ENCODE peak calls at places on chromosomes 1 and 21, in seven cellular contexts. One of them, this sample, is unnamed.

GRCh38 chr1:92411511-92411910 is 75.2 kb downstream of the GFI1 start:
- DNase-seq in GOT3: no peak
- DNase-seq in HuH-7.5: no peak
- DNase-seq in caudate nucleus: no peak
- DNase-seq in IMR-90: peak
- DNase-seq in HS-5: peak
- DNase-seq in activated T-cell treated with anti-CD3 and anti-CD28 coated beads for 1 hour: no peak
- DNase-seq in this sample: peak

GRCh38 chr1:104706631-104707147 is 957.0 kb downstream of the AMY1C start:
- DNase-seq in activated T-cell treated with anti-CD3 and anti-CD28 coated beads for 1 hour: no peak
- DNase-seq in caudate nucleus: no peak
- DNase-seq in HS-5: no peak
- DNase-seq in HuH-7.5: no peak
- DNase-seq in GOT3: no peak
- DNase-seq in IMR-90: no peak
- DNase-seq in this sample: no peak

GRCh38 chr1:92538413-92539061 is 51.8 kb upstream of the GFI1 start:
- DNase-seq in GOT3: no peak
- DNase-seq in IMR-90: peak
- DNase-seq in caudate nucleus: no peak
- DNase-seq in HuH-7.5: no peak
- DNase-seq in HS-5: no peak
- DNase-seq in activated T-cell treated with anti-CD3 and anti-CD28 coated beads for 1 hour: no peak
- DNase-seq in this sample: no peak

GRCh38 chr1:11882814-11883538 is 24.2 kb upstream of the NPPB start:
- DNase-seq in activated T-cell treated with anti-CD3 and anti-CD28 coated beads for 1 hour: no peak
- DNase-seq in IMR-90: no peak
- DNase-seq in HuH-7.5: peak
- DNase-seq in HS-5: no peak
- DNase-seq in caudate nucleus: no peak
- DNase-seq in GOT3: no peak
- DNase-seq in this sample: no peak

GRCh38 chr21:16424331-16424749 is 694.6 kb downstream of the USP25 start:
- DNase-seq in HuH-7.5: no peak
- DNase-seq in GOT3: no peak
- DNase-seq in IMR-90: no peak
- DNase-seq in HS-5: no peak
- DNase-seq in activated T-cell treated with anti-CD3 and anti-CD28 coated beads for 1 hour: no peak
- DNase-seq in caudate nucleus: no peak
- DNase-seq in this sample: no peak

GRCh38 chr1:105730701-105731100 is 1325.8 kb upstream of the PRMT6 start:
- DNase-seq in HS-5: no peak
- DNase-seq in GOT3: no peak
- DNase-seq in HuH-7.5: no peak
- DNase-seq in IMR-90: no peak
- DNase-seq in activated T-cell treated with anti-CD3 and anti-CD28 coated beads for 1 hour: no peak
- DNase-seq in caudate nucleus: no peak
- DNase-seq in this sample: no peak

GRCh38 chr1:59144959-59145358 is 151.9 kb upstream of the FGGY start:
- DNase-seq in IMR-90: no peak
- DNase-seq in activated T-cell treated with anti-CD3 and anti-CD28 coated beads for 1 hour: no peak
- DNase-seq in HuH-7.5: no peak
- DNase-seq in GOT3: no peak
- DNase-seq in HS-5: no peak
- DNase-seq in caudate nucleus: no peak
- DNase-seq in this sample: no peak

GRCh38 chr1:167297222-167298214 is 76.8 kb downstream of the POU2F1 start:
- DNase-seq in caudate nucleus: no peak
- DNase-seq in IMR-90: peak
- DNase-seq in HS-5: no peak
- DNase-seq in GOT3: no peak
- DNase-seq in HuH-7.5: no peak
- DNase-seq in activated T-cell treated with anti-CD3 and anti-CD28 coated beads for 1 hour: no peak
- DNase-seq in this sample: no peak

GRCh38 chr1:86499987-86500593 is 31.4 kb downstream of the CLCA1 start:
- DNase-seq in GOT3: no peak
- DNase-seq in caudate nucleus: no peak
- DNase-seq in IMR-90: peak
- DNase-seq in HS-5: no peak
- DNase-seq in activated T-cell treated with anti-CD3 and anti-CD28 coated beads for 1 hour: no peak
- DNase-seq in HuH-7.5: no peak
- DNase-seq in this sample: no peak

GRCh38 chr1:94456736-94457135 is 38.5 kb downstream of the ABCD3 start:
- DNase-seq in GOT3: no peak
- DNase-seq in activated T-cell treated with anti-CD3 and anti-CD28 coated beads for 1 hour: no peak
- DNase-seq in HuH-7.5: no peak
- DNase-seq in IMR-90: peak
- DNase-seq in HS-5: no peak
- DNase-seq in caudate nucleus: no peak
- DNase-seq in this sample: no peak

GRCh38 chr21:15483138-15483780 is 246.5 kb upstream of the USP25 start:
- DNase-seq in HS-5: peak
- DNase-seq in HuH-7.5: peak
- DNase-seq in IMR-90: peak
- DNase-seq in activated T-cell treated with anti-CD3 and anti-CD28 coated beads for 1 hour: peak
- DNase-seq in GOT3: peak
- DNase-seq in caudate nucleus: peak
- DNase-seq in this sample: peak

GRCh38 chr1:97190326-97190725 is 468.7 kb downstream of the PTBP2 start:
- DNase-seq in GOT3: no peak
- DNase-seq in activated T-cell treated with anti-CD3 and anti-CD28 coated beads for 1 hour: no peak
- DNase-seq in caudate nucleus: no peak
- DNase-seq in HuH-7.5: no peak
- DNase-seq in HS-5: no peak
- DNase-seq in IMR-90: peak
- DNase-seq in this sample: no peak

GRCh38 chr1:225921734-225922709 is 2.0 kb downstream of the PYCR2 start:
- DNase-seq in activated T-cell treated with anti-CD3 and anti-CD28 coated beads for 1 hour: no peak
- DNase-seq in caudate nucleus: no peak
- DNase-seq in GOT3: no peak
- DNase-seq in HuH-7.5: no peak
- DNase-seq in IMR-90: no peak
- DNase-seq in HS-5: no peak
- DNase-seq in this sample: no peak

GRCh38 chr1:63319069-63320023 is 3.0 kb upstream of the FOXD3 start:
- DNase-seq in GOT3: no peak
- DNase-seq in IMR-90: no peak
- DNase-seq in HS-5: no peak
- DNase-seq in caudate nucleus: no peak
- DNase-seq in HuH-7.5: peak
- DNase-seq in activated T-cell treated with anti-CD3 and anti-CD28 coated beads for 1 hour: no peak
- DNase-seq in this sample: no peak

GRCh38 chr1:216793303-216793702 is 70.1 kb upstream of the ESRRG start:
- DNase-seq in HuH-7.5: no peak
- DNase-seq in activated T-cell treated with anti-CD3 and anti-CD28 coated beads for 1 hour: no peak
- DNase-seq in GOT3: no peak
- DNase-seq in caudate nucleus: no peak
- DNase-seq in HS-5: no peak
- DNase-seq in IMR-90: no peak
- DNase-seq in this sample: no peak

GRCh38 chr1:232443372-232443771 is 186.6 kb downstream of the SIPA1L2 start:
- DNase-seq in GOT3: no peak
- DNase-seq in caudate nucleus: no peak
- DNase-seq in HS-5: no peak
- DNase-seq in HuH-7.5: no peak
- DNase-seq in activated T-cell treated with anti-CD3 and anti-CD28 coated beads for 1 hour: no peak
- DNase-seq in IMR-90: no peak
- DNase-seq in this sample: no peak

GRCh38 chr1:166843769-166844596 is 4.7 kb downstream of the POGK start:
- DNase-seq in HuH-7.5: no peak
- DNase-seq in activated T-cell treated with anti-CD3 and anti-CD28 coated beads for 1 hour: no peak
- DNase-seq in HS-5: no peak
- DNase-seq in IMR-90: peak
- DNase-seq in GOT3: no peak
- DNase-seq in caudate nucleus: no peak
- DNase-seq in this sample: no peak

GRCh38 chr1:193355654-193356053 is 169.2 kb upstream of the B3GALT2 start:
- DNase-seq in HS-5: no peak
- DNase-seq in IMR-90: no peak
- DNase-seq in GOT3: no peak
- DNase-seq in caudate nucleus: no peak
- DNase-seq in HuH-7.5: no peak
- DNase-seq in activated T-cell treated with anti-CD3 and anti-CD28 coated beads for 1 hour: no peak
- DNase-seq in this sample: no peak

GRCh38 chr1:24830680-24831272 is 85.5 kb downstream of the CLIC4 start:
- DNase-seq in GOT3: no peak
- DNase-seq in IMR-90: peak
- DNase-seq in activated T-cell treated with anti-CD3 and anti-CD28 coated beads for 1 hour: no peak
- DNase-seq in HS-5: peak
- DNase-seq in caudate nucleus: no peak
- DNase-seq in HuH-7.5: no peak
- DNase-seq in this sample: peak

GRCh38 chr1:65151641-65152040 is 3.6 kb downstream of the AK4 start:
- DNase-seq in IMR-90: no peak
- DNase-seq in activated T-cell treated with anti-CD3 and anti-CD28 coated beads for 1 hour: no peak
- DNase-seq in HuH-7.5: no peak
- DNase-seq in GOT3: no peak
- DNase-seq in caudate nucleus: no peak
- DNase-seq in HS-5: no peak
- DNase-seq in this sample: no peak

GRCh38 chr1:219189021-219189824 is 15.5 kb downstream of the LYPLAL1 start:
- DNase-seq in IMR-90: peak
- DNase-seq in HS-5: peak
- DNase-seq in activated T-cell treated with anti-CD3 and anti-CD28 coated beads for 1 hour: no peak
- DNase-seq in caudate nucleus: no peak
- DNase-seq in HuH-7.5: no peak
- DNase-seq in GOT3: no peak
- DNase-seq in this sample: no peak

GRCh38 chr1:40270152-40270834 is 12.3 kb downstream of the ZMPSTE24 start:
- DNase-seq in activated T-cell treated with anti-CD3 and anti-CD28 coated beads for 1 hour: no peak
- DNase-seq in HuH-7.5: no peak
- DNase-seq in GOT3: no peak
- DNase-seq in IMR-90: peak
- DNase-seq in caudate nucleus: no peak
- DNase-seq in HS-5: no peak
- DNase-seq in this sample: no peak

GRCh38 chr1:115275216-115275615 is 62.8 kb downstream of the NGF start:
- DNase-seq in GOT3: no peak
- DNase-seq in IMR-90: peak
- DNase-seq in caudate nucleus: no peak
- DNase-seq in HS-5: no peak
- DNase-seq in activated T-cell treated with anti-CD3 and anti-CD28 coated beads for 1 hour: no peak
- DNase-seq in HuH-7.5: no peak
- DNase-seq in this sample: peak

GRCh38 chr1:3032970-3033794 is 11.9 kb downstream of the ACTRT2 start:
- DNase-seq in IMR-90: no peak
- DNase-seq in activated T-cell treated with anti-CD3 and anti-CD28 coated beads for 1 hour: peak
- DNase-seq in GOT3: no peak
- DNase-seq in HS-5: no peak
- DNase-seq in caudate nucleus: no peak
- DNase-seq in HuH-7.5: no peak
- DNase-seq in this sample: no peak

GRCh38 chr1:148308832-148309458 is 156.9 kb upstream of the NBPF11 start:
- DNase-seq in HS-5: peak
- DNase-seq in HuH-7.5: no peak
- DNase-seq in IMR-90: no peak
- DNase-seq in caudate nucleus: no peak
- DNase-seq in activated T-cell treated with anti-CD3 and anti-CD28 coated beads for 1 hour: no peak
- DNase-seq in GOT3: no peak
- DNase-seq in this sample: no peak

GRCh38 chr1:60265560-60266535 is 192.3 kb upstream of the C1orf87 start:
- DNase-seq in GOT3: no peak
- DNase-seq in HuH-7.5: no peak
- DNase-seq in caudate nucleus: no peak
- DNase-seq in activated T-cell treated with anti-CD3 and anti-CD28 coated beads for 1 hour: no peak
- DNase-seq in IMR-90: peak
- DNase-seq in HS-5: peak
- DNase-seq in this sample: no peak

GRCh38 chr1:180040034-180040433 is 85.4 kb downstream of the CEP350 start:
- DNase-seq in HuH-7.5: no peak
- DNase-seq in HS-5: peak
- DNase-seq in activated T-cell treated with anti-CD3 and anti-CD28 coated beads for 1 hour: no peak
- DNase-seq in IMR-90: peak
- DNase-seq in caudate nucleus: no peak
- DNase-seq in GOT3: no peak
- DNase-seq in this sample: no peak

GRCh38 chr1:39671793-39672550 is at the start of gene NT5C1A:
- DNase-seq in caudate nucleus: no peak
- DNase-seq in HuH-7.5: peak
- DNase-seq in GOT3: no peak
- DNase-seq in activated T-cell treated with anti-CD3 and anti-CD28 coated beads for 1 hour: no peak
- DNase-seq in HS-5: no peak
- DNase-seq in IMR-90: no peak
- DNase-seq in this sample: peak

GRCh38 chr1:116506132-116507004 is 64.5 kb downstream of the CD58 start:
- DNase-seq in HuH-7.5: no peak
- DNase-seq in caudate nucleus: no peak
- DNase-seq in IMR-90: no peak
- DNase-seq in GOT3: no peak
- DNase-seq in HS-5: no peak
- DNase-seq in activated T-cell treated with anti-CD3 and anti-CD28 coated beads for 1 hour: no peak
- DNase-seq in this sample: no peak

GRCh38 chr21:33300701-33301631 is 23.8 kb upstream of the IFNAR1 start:
- DNase-seq in IMR-90: no peak
- DNase-seq in HS-5: no peak
- DNase-seq in caudate nucleus: no peak
- DNase-seq in GOT3: no peak
- DNase-seq in activated T-cell treated with anti-CD3 and anti-CD28 coated beads for 1 hour: no peak
- DNase-seq in HuH-7.5: no peak
- DNase-seq in this sample: no peak

GRCh38 chr1:53891678-53892077 is 2.1 kb upstream of the YIPF1 start:
- DNase-seq in activated T-cell treated with anti-CD3 and anti-CD28 coated beads for 1 hour: no peak
- DNase-seq in IMR-90: no peak
- DNase-seq in GOT3: no peak
- DNase-seq in HuH-7.5: no peak
- DNase-seq in HS-5: no peak
- DNase-seq in caudate nucleus: no peak
- DNase-seq in this sample: no peak

GRCh38 chr1:97340951-97341350 is 579.9 kb downstream of the DPYD start:
- DNase-seq in activated T-cell treated with anti-CD3 and anti-CD28 coated beads for 1 hour: no peak
- DNase-seq in IMR-90: peak
- DNase-seq in HS-5: no peak
- DNase-seq in caudate nucleus: no peak
- DNase-seq in HuH-7.5: no peak
- DNase-seq in GOT3: no peak
- DNase-seq in this sample: no peak

GRCh38 chr1:203491664-203492485 is 2.1 kb upstream of the OPTC start:
- DNase-seq in HuH-7.5: no peak
- DNase-seq in GOT3: no peak
- DNase-seq in HS-5: no peak
- DNase-seq in IMR-90: no peak
- DNase-seq in caudate nucleus: no peak
- DNase-seq in activated T-cell treated with anti-CD3 and anti-CD28 coated beads for 1 hour: no peak
- DNase-seq in this sample: no peak

GRCh38 chr1:230031131-230031530 is 35.9 kb upstream of the GALNT2 start:
- DNase-seq in caudate nucleus: no peak
- DNase-seq in activated T-cell treated with anti-CD3 and anti-CD28 coated beads for 1 hour: no peak
- DNase-seq in HS-5: peak
- DNase-seq in GOT3: no peak
- DNase-seq in IMR-90: no peak
- DNase-seq in HuH-7.5: no peak
- DNase-seq in this sample: no peak

GRCh38 chr1:119827010-119827409 is 15.8 kb upstream of the REG4 start:
- DNase-seq in IMR-90: no peak
- DNase-seq in HuH-7.5: no peak
- DNase-seq in caudate nucleus: no peak
- DNase-seq in activated T-cell treated with anti-CD3 and anti-CD28 coated beads for 1 hour: no peak
- DNase-seq in HS-5: no peak
- DNase-seq in GOT3: no peak
- DNase-seq in this sample: peak

GRCh38 chr1:205907794-205908193 is 35.5 kb downstream of the SLC26A9 start:
- DNase-seq in HS-5: no peak
- DNase-seq in caudate nucleus: no peak
- DNase-seq in activated T-cell treated with anti-CD3 and anti-CD28 coated beads for 1 hour: no peak
- DNase-seq in IMR-90: peak
- DNase-seq in HuH-7.5: no peak
- DNase-seq in GOT3: no peak
- DNase-seq in this sample: peak

GRCh38 chr1:72282690-72283203 is 408 bp upstream of the NEGR1 start:
- DNase-seq in IMR-90: peak
- DNase-seq in HuH-7.5: no peak
- DNase-seq in activated T-cell treated with anti-CD3 and anti-CD28 coated beads for 1 hour: peak
- DNase-seq in GOT3: peak
- DNase-seq in caudate nucleus: peak
- DNase-seq in HS-5: peak
- DNase-seq in this sample: peak

GRCh38 chr1:163145435-163145834 is 57.3 kb downstream of the RGS5 start:
- DNase-seq in caudate nucleus: no peak
- DNase-seq in IMR-90: no peak
- DNase-seq in HS-5: no peak
- DNase-seq in GOT3: no peak
- DNase-seq in activated T-cell treated with anti-CD3 and anti-CD28 coated beads for 1 hour: no peak
- DNase-seq in HuH-7.5: no peak
- DNase-seq in this sample: no peak